ENCODE peak calls at places on chromosome 17, in eight cellular contexts. W, E, S, G, A, Q, I and J are unnamed samples.

GRCh38 chr17:7745748-7746470 is 28.4 kb downstream of the DNAH2 start:
- DNase-seq in W (peak; percentile 75), E (no peak), S (no peak), G (no peak), A (peak; percentile 78), Q (peak; percentile 41), I (no peak), J (peak; percentile 58)

GRCh38 chr17:80005360-80006338 is 30.0 kb downstream of the TBC1D16 start:
- DNase-seq in W (peak; percentile 97), E (peak; percentile 56), S (no peak), G (no peak), A (no peak), Q (no peak), I (peak; percentile 44), J (no peak)

GRCh38 chr17:49903523-49903922 is 55.7 kb upstream of the TAC4 start:
- DNase-seq in W (no peak), E (no peak), S (no peak), G (no peak), A (no peak), Q (no peak), I (no peak), J (no peak)

GRCh38 chr17:76076765-76077581 is 2.0 kb upstream of the ZACN start:
- DNase-seq in W (no peak), E (no peak), S (no peak), G (peak; percentile 60), A (no peak), Q (no peak), I (no peak), J (no peak)

GRCh38 chr17:1999557-2000251 is 25.4 kb downstream of the RTN4RL1 start:
- DNase-seq in W (no peak), E (no peak), S (no peak), G (peak; percentile 76), A (no peak), Q (no peak), I (peak; percentile 67), J (no peak)

GRCh38 chr17:73292031-73292531 is 19.7 kb downstream of the CDC42EP4 start:
- DNase-seq in W (no peak), E (no peak), S (no peak), G (no peak), A (peak; percentile 62), Q (no peak), I (no peak), J (no peak)

GRCh38 chr17:49373115-49373514 is 11.1 kb upstream of the ZNF652 start:
- DNase-seq in W (no peak), E (peak; percentile 35), S (no peak), G (no peak), A (no peak), Q (no peak), I (no peak), J (no peak)

GRCh38 chr17:35846055-35846809 is 22.5 kb downstream of the HEATR9 start:
- DNase-seq in W (no peak), E (no peak), S (no peak), G (no peak), A (no peak), Q (no peak), I (no peak), J (peak; percentile 4)

GRCh38 chr17:21194688-21195087 is 19.3 kb downstream of the TMEM11 start:
- DNase-seq in W (no peak), E (no peak), S (no peak), G (no peak), A (no peak), Q (peak; percentile 23), I (no peak), J (peak; percentile 23)

GRCh38 chr17:79671387-79671752 is 59.4 kb upstream of the ENPP7 start:
- DNase-seq in W (no peak), E (no peak), S (no peak), G (no peak), A (no peak), Q (no peak), I (no peak), J (no peak)

GRCh38 chr17:58369214-58370031 is 17.4 kb upstream of the SUPT4H1 start:
- DNase-seq in W (no peak), E (no peak), S (no peak), G (peak; percentile 75), A (no peak), Q (no peak), I (no peak), J (no peak)

GRCh38 chr17:47810901-47811635 is 10.5 kb downstream of the OSBPL7 start:
- DNase-seq in W (no peak), E (no peak), S (no peak), G (peak; percentile 45), A (no peak), Q (no peak), I (peak; percentile 67), J (no peak)

GRCh38 chr17:55897301-55897700 is 146.4 kb downstream of the PCTP start:
- DNase-seq in W (no peak), E (no peak), S (no peak), G (no peak), A (no peak), Q (no peak), I (no peak), J (no peak)

GRCh38 chr17:56023851-56024250 is 129.4 kb upstream of the ANKFN1 start:
- DNase-seq in W (no peak), E (peak; percentile 28), S (no peak), G (no peak), A (no peak), Q (no peak), I (no peak), J (no peak)

GRCh38 chr17:79799538-79800324 is 2.9 kb upstream of the CBX8 start:
- DNase-seq in W (no peak), E (no peak), S (no peak), G (no peak), A (no peak), Q (no peak), I (no peak), J (no peak)

GRCh38 chr17:59851431-59852375 is 41.0 kb downstream of the TUBD1 start:
- DNase-seq in W (no peak), E (no peak), S (no peak), G (peak; percentile 79), A (peak; percentile 63), Q (peak; percentile 98), I (peak; percentile 70), J (peak; percentile 80)

GRCh38 chr17:44216173-44216572 is 3.3 kb downstream of the UBTF start:
- DNase-seq in W (no peak), E (peak; percentile 81), S (no peak), G (peak; percentile 88), A (no peak), Q (no peak), I (peak; percentile 39), J (no peak)
- H3K4me3 ChIP-seq in W (no peak overlapping the region), E (peak overlapping the region; percentile 87), S (no peak overlapping the region), G (no peak overlapping the region), A (no peak overlapping the region), Q (no peak overlapping the region), I (no peak overlapping the region), J (no peak overlapping the region)

DNA sequence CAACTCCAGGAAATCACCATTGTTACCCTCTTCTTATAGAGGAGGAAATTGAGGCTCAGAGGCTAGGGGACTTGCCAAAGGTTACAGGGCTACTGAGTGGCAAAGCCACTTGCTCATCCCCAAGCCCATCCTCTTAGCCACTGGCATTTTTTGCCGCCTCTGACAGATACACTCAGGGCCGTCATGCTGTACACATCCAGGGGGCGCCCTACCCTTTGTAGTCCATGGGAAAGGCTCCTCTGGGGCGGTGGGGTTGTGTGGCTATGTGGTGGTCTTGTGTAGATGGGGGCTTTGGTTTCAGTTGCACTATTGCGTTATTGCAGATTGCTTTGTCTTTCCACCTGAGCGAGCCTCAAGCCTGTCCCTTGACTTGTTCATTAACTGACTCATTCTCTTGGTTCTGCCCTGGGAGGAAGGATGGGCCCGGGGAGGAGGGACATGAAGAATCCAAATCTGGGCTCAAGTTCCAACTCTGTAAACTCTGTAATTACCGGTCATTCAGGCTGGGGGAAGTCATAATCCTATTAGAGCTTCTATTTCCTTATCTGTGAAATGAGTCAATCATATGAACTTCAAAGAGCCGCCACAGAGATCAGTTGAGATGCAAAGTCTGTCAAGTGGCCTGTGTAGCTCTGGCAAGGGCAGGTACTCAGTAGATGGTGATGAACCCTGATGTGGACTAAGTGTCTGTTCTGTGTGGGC is 2.8 kb downstream of the NOS2 start:
- DNase-seq in W (no peak), E (no peak), S (no peak), G (peak; percentile 80), A (no peak), Q (no peak), I (peak; percentile 57), J (no peak)
- TF ChIP-seq CTCF in W (no peak), E (no peak), S (no peak), G (no peak), A (no peak), Q (no peak), I (no peak), J (no peak)

DNA sequence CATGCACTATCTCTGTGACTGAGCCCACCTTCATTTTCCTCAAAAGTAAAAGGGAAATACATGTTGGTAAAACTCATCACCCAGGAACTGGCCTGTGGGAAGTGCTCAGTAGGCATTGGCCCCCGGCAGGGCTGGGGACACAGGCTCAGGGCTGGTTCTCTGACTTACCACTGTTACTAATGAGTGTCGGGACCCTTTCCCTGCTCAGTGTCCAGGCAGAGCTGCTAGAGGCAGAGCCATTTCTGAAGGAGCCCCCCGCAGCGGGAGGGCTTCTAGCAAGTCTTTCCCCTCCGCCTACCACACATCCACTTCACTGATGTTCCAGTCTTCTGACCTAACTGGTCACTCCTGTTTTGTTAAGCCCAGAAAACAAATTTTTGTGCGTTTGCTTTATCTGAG is 1.7 kb upstream of the PEMT start:
- DNase-seq in W (no peak), E (no peak), S (no peak), G (no peak), A (no peak), Q (no peak), I (no peak), J (no peak)
- H3K4me3 ChIP-seq in W (peak overlapping the region; percentile 86), E (no peak overlapping the region), S (no peak overlapping the region), G (no peak overlapping the region), A (no peak overlapping the region), Q (no peak overlapping the region), I (no peak overlapping the region), J (no peak overlapping the region)

GRCh38 chr17:40190197-40191021 is 13.1 kb downstream of the RAPGEFL1 start:
- DNase-seq in W (peak; percentile 87), E (peak; percentile 26), S (no peak), G (no peak), A (no peak), Q (no peak), I (no peak), J (no peak)
- TF ChIP-seq CTCF in W (peak; percentile 16), E (peak; percentile 42), S (no peak), G (peak; percentile 18), A (peak; percentile 79), Q (peak; percentile 49), I (peak; percentile 19), J (peak; percentile 54)

GRCh38 chr17:36980281-36980761 is 31.6 kb downstream of the AATF start:
- DNase-seq in W (no peak), E (no peak), S (no peak), G (no peak), A (peak; percentile 5), Q (peak; percentile 11), I (no peak), J (peak; percentile 11)
- H3K4me3 ChIP-seq in W (no peak overlapping the region), E (no peak overlapping the region), S (no peak overlapping the region), G (no peak overlapping the region), A (no peak overlapping the region), Q (no peak overlapping the region), I (no peak overlapping the region), J (no peak overlapping the region)

DNA sequence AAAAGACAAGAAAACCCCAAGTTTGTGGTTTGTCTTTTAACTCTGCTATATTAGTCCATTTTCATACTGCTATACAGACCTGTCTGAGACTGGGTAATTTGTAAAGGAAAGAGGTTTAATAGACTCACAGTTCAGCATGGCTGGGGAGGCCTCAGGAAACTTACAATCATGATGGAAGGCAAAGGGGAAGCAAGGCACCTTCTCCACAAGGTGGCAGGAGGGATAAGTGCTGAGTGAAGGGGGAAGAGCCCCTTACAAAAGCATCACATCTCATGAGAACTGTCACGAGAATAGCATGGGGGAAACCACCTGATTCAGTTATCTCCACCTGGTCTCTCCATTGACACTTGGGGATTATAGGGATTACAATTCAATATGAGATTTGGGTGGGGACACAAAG is 13.5 kb upstream of the ADAM11 start:
- DNase-seq in W (no peak), E (no peak), S (no peak), G (no peak), A (no peak), Q (no peak), I (no peak), J (no peak)
- TF ChIP-seq CTCF in W (no peak), E (no peak), S (no peak), G (no peak), A (no peak), Q (no peak), I (no peak), J (peak; percentile 5)